ENCODE peak calls at places on chromosomes 6 and 20, in five cellular contexts. E is A549, K is suprapubic skin, G is H1, D is spleen. O is an unnamed sample.
A peak's percentile ranks its signal among the peaks of the same experiment; 100 is the strongest.

GRCh38 chr6:129632081-129632758 is 77.8 kb downstream of the ARHGAP18 start:
- DNase-seq in E (no peak), K (no peak), G (no peak), D (no peak), O (no peak)

GRCh38 chr20:59144179-59144830 is 19.3 kb upstream of the ZNF831 start:
- DNase-seq in E (no peak), K (peak; percentile 16), G (no peak), D (peak; percentile 41), O (no peak)

GRCh38 chr6:150692604-150693003 is 92.9 kb downstream of the PLEKHG1 start:
- DNase-seq in E (no peak), K (no peak), G (no peak), D (no peak), O (no peak)

GRCh38 chr6:422423-423061 is 31.0 kb downstream of the IRF4 start:
- DNase-seq in E (peak; percentile 96), K (no peak), G (no peak), D (no peak), O (no peak)

GRCh38 chr20:56393133-56393472 is 658 bp downstream of the CSTF1 start:
- DNase-seq in E (no peak), K (no peak), G (no peak), D (no peak), O (no peak)

GRCh38 chr6:85797993-85798392 is 155.3 kb upstream of the SYNCRIP start:
- DNase-seq in E (no peak), K (no peak), G (no peak), D (no peak), O (peak; percentile 64)

GRCh38 chr6:158607411-158608170 is 37.0 kb downstream of the DYNLT1 start:
- DNase-seq in E (no peak), K (no peak), G (no peak), D (no peak), O (no peak)

GRCh38 chr6:41519748-41520699 is 26.2 kb upstream of the FOXP4 start:
- DNase-seq in E (no peak), K (no peak), G (no peak), D (no peak), O (no peak)

GRCh38 chr6:5499644-5500306 is 238.5 kb downstream of the FARS2 start:
- DNase-seq in E (no peak), K (no peak), G (no peak), D (no peak), O (no peak)

GRCh38 chr6:161922631-161923119 is 648.8 kb upstream of the AGPAT4 start:
- DNase-seq in E (peak; percentile 48), K (no peak), G (no peak), D (no peak), O (no peak)

GRCh38 chr6:34888874-34889555 is at the start of gene ANKS1A:
- DNase-seq in E (peak; percentile 60), K (peak; percentile 93), G (peak; percentile 70), D (peak; percentile 96), O (peak; percentile 89)

GRCh38 chr20:47418061-47418616 is 61.6 kb upstream of the ZMYND8 start:
- DNase-seq in E (no peak), K (no peak), G (no peak), D (no peak), O (no peak)

GRCh38 chr20:58039569-58040092 is 188.8 kb downstream of the ANKRD60 start:
- DNase-seq in E (no peak), K (peak; percentile 77), G (no peak), D (peak; percentile 52), O (no peak)

GRCh38 chr6:132712366-132712765 is 1.5 kb downstream of the VNN1 start:
- DNase-seq in E (no peak), K (no peak), G (no peak), D (no peak), O (no peak)

GRCh38 chr6:28090902-28091586 is 10.7 kb downstream of the ZNF165 start:
- DNase-seq in E (no peak), K (no peak), G (no peak), D (no peak), O (peak; percentile 36)

GRCh38 chr20:4544765-4545164 is 176.9 kb upstream of the PRND start:
- DNase-seq in E (no peak), K (no peak), G (no peak), D (no peak), O (no peak)

GRCh38 chr20:63641792-63642517 is 11.3 kb downstream of the STMN3 start:
- DNase-seq in E (peak; percentile 74), K (peak; percentile 95), G (no peak), D (peak; percentile 99), O (peak; percentile 88)

GRCh38 chr20:52150440-52151258 is 40.9 kb downstream of the ZFP64 start:
- DNase-seq in E (peak; percentile 65), K (no peak), G (no peak), D (no peak), O (no peak)

GRCh38 chr6:125781307-125781868 is 9.4 kb upstream of the NCOA7 start:
- DNase-seq in E (no peak), K (no peak), G (no peak), D (peak; percentile 76), O (no peak)

GRCh38 chr6:11595903-11596302 is 58.4 kb downstream of the TMEM170B start:
- DNase-seq in E (no peak), K (no peak), G (no peak), D (no peak), O (no peak)

GRCh38 chr6:158660331-158660730 is 10.5 kb downstream of the SYTL3 start:
- DNase-seq in E (peak; percentile 54), K (no peak), G (no peak), D (peak; percentile 75), O (no peak)

GRCh38 chr20:60262967-60263603 is 304.9 kb downstream of the CDH26 start:
- DNase-seq in E (peak; percentile 30), K (no peak), G (peak; percentile 34), D (peak; percentile 85), O (no peak)

GRCh38 chr6:131635384-131636340 is 1.4 kb upstream of the ENPP3 start:
- DNase-seq in E (no peak), K (no peak), G (no peak), D (no peak), O (no peak)

GRCh38 chr6:154466139-154466538 is 44.3 kb downstream of the CNKSR3 start:
- DNase-seq in E (no peak), K (no peak), G (no peak), D (no peak), O (no peak)

GRCh38 chr20:36950432-36951197 is 893 bp downstream of the SAMHD1 start:
- DNase-seq in E (peak; percentile 38), K (no peak), G (no peak), D (no peak), O (peak; percentile 59)

GRCh38 chr20:3193806-3194616 is 10.5 kb downstream of the DDRGK1 start:
- DNase-seq in E (no peak), K (no peak), G (no peak), D (peak; percentile 45), O (no peak)

GRCh38 chr6:15171026-15171425 is 74.8 kb upstream of the JARID2 start:
- DNase-seq in E (no peak), K (no peak), G (no peak), D (no peak), O (no peak)

GRCh38 chr6:11363881-11364576 is 131.6 kb upstream of the NEDD9 start:
- DNase-seq in E (no peak), K (no peak), G (no peak), D (no peak), O (no peak)

GRCh38 chr6:7328159-7328713 is 15.2 kb upstream of the SSR1 start:
- DNase-seq in E (no peak), K (no peak), G (no peak), D (no peak), O (no peak)

GRCh38 chr6:89252902-89253301 is 35.7 kb upstream of the GABRR1 start:
- DNase-seq in E (no peak), K (no peak), G (no peak), D (no peak), O (no peak)

GRCh38 chr6:4719491-4719890 is 56.7 kb upstream of the CDYL start:
- DNase-seq in E (no peak), K (no peak), G (no peak), D (no peak), O (no peak)

GRCh38 chr6:18413320-18413830 is 26.2 kb downstream of the RNF144B start:
- DNase-seq in E (no peak), K (no peak), G (no peak), D (no peak), O (no peak)

GRCh38 chr6:18412644-18413043 is 25.5 kb downstream of the RNF144B start:
- DNase-seq in E (no peak), K (no peak), G (no peak), D (no peak), O (no peak)

GRCh38 chr6:18406955-18407738 is 20.0 kb downstream of the RNF144B start:
- DNase-seq in E (no peak), K (no peak), G (no peak), D (no peak), O (no peak)

GRCh38 chr6:18412073-18412472 is 24.9 kb downstream of the RNF144B start:
- DNase-seq in E (no peak), K (no peak), G (no peak), D (no peak), O (no peak)

GRCh38 chr6:18410412-18410811 is 23.3 kb downstream of the RNF144B start:
- DNase-seq in E (no peak), K (no peak), G (no peak), D (no peak), O (no peak)
- H3K9me3 ChIP-seq in E (no peaks in the 10 kb centered on the region), K (no peaks in the 10 kb centered on the region), G (no peaks in the 10 kb centered on the region), D (no peaks in the 10 kb centered on the region), O (no peaks in the 10 kb centered on the region)

DNA sequence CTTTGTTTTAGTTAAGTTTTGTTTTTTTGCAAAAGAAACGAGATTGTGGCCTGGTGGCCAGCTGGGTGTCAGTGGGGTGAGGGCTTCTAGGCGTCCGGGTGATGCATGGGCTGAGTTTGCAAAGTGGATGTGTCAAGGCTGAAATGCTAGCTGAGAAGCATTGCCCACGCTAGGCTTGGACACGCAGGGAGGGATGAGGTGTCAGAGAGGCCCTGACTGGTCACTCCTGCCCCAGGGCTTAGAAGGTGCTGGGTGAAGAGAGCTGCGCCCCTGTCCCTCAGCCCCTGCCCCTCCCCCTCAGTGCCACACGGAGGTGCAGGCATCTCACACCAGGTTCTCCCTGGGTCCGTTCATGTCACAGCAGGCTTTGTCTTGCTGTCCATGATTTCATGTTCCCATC is 8.1 kb downstream of the OSBPL2 start:
- DNase-seq in E (no peak), K (no peak), G (no peak), D (no peak), O (no peak)
- H3K27ac ChIP-seq in E (no peak overlapping the region), K (no peak overlapping the region), G (no peak overlapping the region), D (no peak overlapping the region), O (no peak overlapping the region)

GRCh38 chr6:43127180-43127579 is 43.9 kb upstream of the SRF start:
- DNase-seq in E (no peak), K (no peak), G (no peak), D (no peak), O (no peak)
- TF ChIP-seq POLR2A in E (no peak), K (no peak), G (no peak), D (no peak), O (no peak)

DNA sequence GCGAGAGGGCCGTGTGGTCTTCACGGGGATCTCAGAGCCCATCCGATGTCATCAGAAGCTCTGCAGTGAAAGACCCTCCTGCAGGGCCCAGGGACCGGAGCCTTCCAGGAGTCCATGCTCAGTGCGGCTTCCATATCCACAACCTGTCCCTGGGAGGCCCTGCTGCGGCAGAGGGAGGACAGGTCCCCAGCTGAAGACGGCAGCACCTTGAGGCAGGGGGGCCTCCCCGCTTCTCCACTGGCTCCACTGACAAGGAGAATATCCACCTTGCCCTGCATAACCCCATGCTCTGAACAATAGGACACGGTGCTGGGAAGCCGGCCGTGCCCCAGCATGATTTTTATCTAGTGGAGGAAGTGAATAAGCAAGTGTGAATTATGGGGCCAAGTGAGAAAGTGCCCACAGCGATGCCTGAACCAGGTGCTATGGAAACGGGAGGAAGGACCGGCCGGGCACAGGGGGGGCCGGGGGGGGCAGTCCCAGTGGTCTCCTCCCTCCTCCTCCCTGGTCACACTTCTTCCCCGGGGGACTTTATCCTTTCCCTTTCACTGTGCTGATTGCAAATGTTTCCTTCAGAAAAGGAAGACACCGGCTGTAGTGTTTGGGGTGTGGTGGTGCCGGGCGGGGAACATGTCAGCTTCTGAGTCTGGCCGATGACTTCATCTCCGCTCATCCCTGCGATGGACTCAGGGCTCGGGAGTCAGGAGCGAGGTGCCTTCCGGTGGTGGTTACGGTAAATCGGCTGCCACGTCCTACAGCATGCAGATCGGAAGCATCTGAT is 225.1 kb downstream of the ERMARD start:
- DNase-seq in E (no peak), K (peak; percentile 74), G (no peak), D (peak; percentile 74), O (no peak)
- H3K9me3 ChIP-seq in E (no peaks in the 10 kb centered on the region), K (no peaks in the 10 kb centered on the region), G (no peaks in the 10 kb centered on the region), D (no peaks in the 10 kb centered on the region), O (no peaks in the 10 kb centered on the region)

O was measured in ovary.